ENCODE peak calls at places on chromosomes 11 and 22, in eight cellular contexts. One of them, this sample, is unnamed.

GRCh38 chr11:48002565-48002964 is 22.2 kb downstream of the PTPRJ start:
- DNase-seq in RWPE1: no peak
- DNase-seq in brain microvascular endothelial cell: no peak
- DNase-seq in upper lobe of right lung: no peak
- DNase-seq in fibroblast of mammary gland: no peak
- DNase-seq in natural killer cell: no peak
- DNase-seq in CD4-positive, alpha-beta T cell: no peak
- DNase-seq in K562: no peak
- DNase-seq in this sample: no peak

GRCh38 chr11:123519055-123519796 is 89.2 kb downstream of the GRAMD1B start:
- DNase-seq in RWPE1: no peak
- DNase-seq in natural killer cell: no peak
- DNase-seq in fibroblast of mammary gland: no peak
- DNase-seq in brain microvascular endothelial cell: peak; percentile 15
- DNase-seq in upper lobe of right lung: no peak
- DNase-seq in CD4-positive, alpha-beta T cell: no peak
- DNase-seq in K562: no peak
- DNase-seq in this sample: no peak

GRCh38 chr11:44138980-44139379 is 43.5 kb downstream of the EXT2 start:
- DNase-seq in K562: no peak
- DNase-seq in natural killer cell: no peak
- DNase-seq in upper lobe of right lung: no peak
- DNase-seq in RWPE1: no peak
- DNase-seq in fibroblast of mammary gland: no peak
- DNase-seq in brain microvascular endothelial cell: no peak
- DNase-seq in CD4-positive, alpha-beta T cell: no peak
- DNase-seq in this sample: no peak

GRCh38 chr11:95499516-95500135 is 268.6 kb upstream of the SESN3 start:
- DNase-seq in upper lobe of right lung: no peak
- DNase-seq in K562: peak; percentile 10
- DNase-seq in brain microvascular endothelial cell: no peak
- DNase-seq in natural killer cell: no peak
- DNase-seq in RWPE1: peak; percentile 48
- DNase-seq in CD4-positive, alpha-beta T cell: no peak
- DNase-seq in fibroblast of mammary gland: peak; percentile 86
- DNase-seq in this sample: no peak

GRCh38 chr11:117781650-117782049 is 15.4 kb downstream of the DSCAML1 start:
- DNase-seq in K562: no peak
- DNase-seq in CD4-positive, alpha-beta T cell: no peak
- DNase-seq in natural killer cell: no peak
- DNase-seq in brain microvascular endothelial cell: no peak
- DNase-seq in RWPE1: no peak
- DNase-seq in upper lobe of right lung: no peak
- DNase-seq in fibroblast of mammary gland: no peak
- DNase-seq in this sample: no peak

GRCh38 chr22:16801571-16801970 is 23.6 kb downstream of the XKR3 start:
- DNase-seq in CD4-positive, alpha-beta T cell: no peak
- DNase-seq in fibroblast of mammary gland: no peak
- DNase-seq in K562: no peak
- DNase-seq in RWPE1: no peak
- DNase-seq in upper lobe of right lung: no peak
- DNase-seq in brain microvascular endothelial cell: no peak
- DNase-seq in natural killer cell: no peak
- DNase-seq in this sample: no peak

GRCh38 chr11:37762079-37762478 is 1164.0 kb upstream of the RAG2 start:
- DNase-seq in brain microvascular endothelial cell: no peak
- DNase-seq in RWPE1: no peak
- DNase-seq in CD4-positive, alpha-beta T cell: no peak
- DNase-seq in K562: no peak
- DNase-seq in upper lobe of right lung: no peak
- DNase-seq in natural killer cell: no peak
- DNase-seq in fibroblast of mammary gland: no peak
- DNase-seq in this sample: no peak

GRCh38 chr11:103832762-103833161 is 203.7 kb upstream of the DDI1 start:
- DNase-seq in fibroblast of mammary gland: peak; percentile 15
- DNase-seq in brain microvascular endothelial cell: peak; percentile 33
- DNase-seq in RWPE1: no peak
- DNase-seq in upper lobe of right lung: no peak
- DNase-seq in natural killer cell: no peak
- DNase-seq in CD4-positive, alpha-beta T cell: no peak
- DNase-seq in K562: no peak
- DNase-seq in this sample: no peak

GRCh38 chr11:26993965-26994446 is at the start of gene FIBIN:
- DNase-seq in CD4-positive, alpha-beta T cell: no peak
- DNase-seq in brain microvascular endothelial cell: peak; percentile 54
- DNase-seq in fibroblast of mammary gland: peak; percentile 80
- DNase-seq in natural killer cell: no peak
- DNase-seq in upper lobe of right lung: no peak
- DNase-seq in K562: no peak
- DNase-seq in RWPE1: peak; percentile 40
- DNase-seq in this sample: no peak

GRCh38 chr22:20439556-20439927 is 1.9 kb upstream of the SCARF2 start:
- DNase-seq in K562: no peak
- DNase-seq in brain microvascular endothelial cell: no peak
- DNase-seq in CD4-positive, alpha-beta T cell: no peak
- DNase-seq in upper lobe of right lung: no peak
- DNase-seq in natural killer cell: no peak
- DNase-seq in RWPE1: no peak
- DNase-seq in fibroblast of mammary gland: no peak
- DNase-seq in this sample: no peak

GRCh38 chr11:76857776-76858461 is 2.8 kb upstream of the ACER3 start:
- DNase-seq in upper lobe of right lung: no peak
- DNase-seq in fibroblast of mammary gland: no peak
- DNase-seq in CD4-positive, alpha-beta T cell: no peak
- DNase-seq in brain microvascular endothelial cell: no peak
- DNase-seq in natural killer cell: no peak
- DNase-seq in RWPE1: no peak
- DNase-seq in K562: no peak
- DNase-seq in this sample: no peak

GRCh38 chr11:1225386-1226225 is 2.7 kb downstream of the MUC5B start:
- DNase-seq in K562: no peak
- DNase-seq in brain microvascular endothelial cell: no peak
- DNase-seq in natural killer cell: no peak
- DNase-seq in RWPE1: no peak
- DNase-seq in CD4-positive, alpha-beta T cell: no peak
- DNase-seq in upper lobe of right lung: peak; percentile 53
- DNase-seq in fibroblast of mammary gland: no peak
- DNase-seq in this sample: no peak

GRCh38 chr22:23061471-23062280 is 8.6 kb upstream of the GNAZ start:
- DNase-seq in fibroblast of mammary gland: no peak
- DNase-seq in natural killer cell: peak; percentile 6
- DNase-seq in upper lobe of right lung: peak; percentile 46
- DNase-seq in CD4-positive, alpha-beta T cell: no peak
- DNase-seq in K562: no peak
- DNase-seq in brain microvascular endothelial cell: no peak
- DNase-seq in RWPE1: no peak
- DNase-seq in this sample: peak; percentile 61

GRCh38 chr22:31752096-31752847 is 1.5 kb upstream of the DEPDC5 start:
- DNase-seq in brain microvascular endothelial cell: no peak
- DNase-seq in fibroblast of mammary gland: no peak
- DNase-seq in RWPE1: no peak
- DNase-seq in natural killer cell: no peak
- DNase-seq in CD4-positive, alpha-beta T cell: no peak
- DNase-seq in upper lobe of right lung: no peak
- DNase-seq in K562: peak; percentile 8
- DNase-seq in this sample: no peak

GRCh38 chr11:128884054-128884453 is 7.1 kb upstream of the KCNJ5 start:
- DNase-seq in K562: no peak
- DNase-seq in fibroblast of mammary gland: no peak
- DNase-seq in CD4-positive, alpha-beta T cell: no peak
- DNase-seq in brain microvascular endothelial cell: no peak
- DNase-seq in upper lobe of right lung: no peak
- DNase-seq in natural killer cell: no peak
- DNase-seq in RWPE1: no peak
- DNase-seq in this sample: no peak

GRCh38 chr11:128888034-128888985 is 2.8 kb upstream of the KCNJ5 start:
- DNase-seq in CD4-positive, alpha-beta T cell: no peak
- DNase-seq in upper lobe of right lung: no peak
- DNase-seq in natural killer cell: no peak
- DNase-seq in RWPE1: peak; percentile 45
- DNase-seq in K562: no peak
- DNase-seq in fibroblast of mammary gland: no peak
- DNase-seq in brain microvascular endothelial cell: no peak
- DNase-seq in this sample: no peak

GRCh38 chr11:128889657-128890213 is 1.4 kb upstream of the KCNJ5 start:
- DNase-seq in CD4-positive, alpha-beta T cell: no peak
- DNase-seq in natural killer cell: no peak
- DNase-seq in brain microvascular endothelial cell: no peak
- DNase-seq in RWPE1: no peak
- DNase-seq in upper lobe of right lung: no peak
- DNase-seq in K562: no peak
- DNase-seq in fibroblast of mammary gland: no peak
- DNase-seq in this sample: no peak

GRCh38 chr11:128884703-128885338 is 6.3 kb upstream of the KCNJ5 start:
- DNase-seq in RWPE1: peak; percentile 80
- DNase-seq in natural killer cell: peak; percentile 37
- DNase-seq in brain microvascular endothelial cell: peak; percentile 45
- DNase-seq in CD4-positive, alpha-beta T cell: peak; percentile 33
- DNase-seq in fibroblast of mammary gland: peak; percentile 68
- DNase-seq in upper lobe of right lung: no peak
- DNase-seq in K562: peak; percentile 70
- DNase-seq in this sample: no peak

DNA sequence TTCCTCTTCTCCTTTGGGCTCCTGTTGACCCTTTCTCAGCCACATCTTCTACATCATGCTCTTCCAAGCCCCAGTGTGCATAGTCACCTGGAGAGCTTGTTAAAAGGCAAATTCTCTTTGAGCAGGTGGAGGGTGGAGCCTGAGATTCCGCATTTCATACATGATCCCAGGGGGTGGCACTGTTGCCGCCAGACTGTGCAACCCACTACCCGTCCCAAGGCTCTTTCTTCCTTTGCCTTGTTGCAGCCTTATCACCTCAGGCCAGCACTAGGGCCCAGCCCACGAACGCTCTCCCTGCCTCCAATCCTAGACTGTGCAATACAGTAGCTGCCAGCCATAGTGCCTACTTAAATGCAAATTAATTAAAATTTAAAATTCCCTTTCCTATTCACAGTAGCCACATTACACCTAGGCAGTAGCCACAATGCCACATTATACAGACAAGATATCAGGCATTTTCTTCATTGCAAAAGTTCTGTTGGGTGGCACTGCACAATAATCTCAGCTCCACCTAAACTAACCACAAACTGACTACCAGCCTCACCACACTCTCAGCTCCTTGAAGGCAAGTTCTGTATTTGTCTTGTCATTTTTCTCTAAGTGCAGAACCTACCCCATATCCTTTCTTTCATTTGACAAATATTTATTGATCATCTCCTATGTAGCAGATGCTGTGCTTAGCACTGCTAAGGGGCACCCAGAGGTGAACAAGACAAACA is 4.6 kb upstream of the KCNJ5 start:
- DNase-seq in fibroblast of mammary gland: no peak
- DNase-seq in upper lobe of right lung: no peak
- DNase-seq in K562: peak; percentile 25
- DNase-seq in CD4-positive, alpha-beta T cell: no peak
- DNase-seq in RWPE1: peak; percentile 18
- DNase-seq in natural killer cell: no peak
- DNase-seq in brain microvascular endothelial cell: no peak
- DNase-seq in this sample: no peak
- TF ChIP-seq CTCF in fibroblast of mammary gland: no peak
- TF ChIP-seq CTCF in upper lobe of right lung: no peak
- TF ChIP-seq CTCF in K562: no peak
- TF ChIP-seq CTCF in CD4-positive, alpha-beta T cell: no peak
- TF ChIP-seq CTCF in RWPE1: peak; percentile 20
- TF ChIP-seq CTCF in natural killer cell: no peak
- TF ChIP-seq CTCF in brain microvascular endothelial cell: peak; percentile 57
- TF ChIP-seq CTCF in this sample: peak; percentile 58

GRCh38 chr11:72848846-72849466 is 34.7 kb downstream of the ATG16L2 start:
- DNase-seq in fibroblast of mammary gland: peak; percentile 57
- DNase-seq in upper lobe of right lung: no peak
- DNase-seq in RWPE1: peak; percentile 42
- DNase-seq in CD4-positive, alpha-beta T cell: peak; percentile 31
- DNase-seq in brain microvascular endothelial cell: no peak
- DNase-seq in natural killer cell: no peak
- DNase-seq in K562: peak; percentile 58
- DNase-seq in this sample: no peak
- TF ChIP-seq CTCF in fibroblast of mammary gland: peak; percentile 74
- TF ChIP-seq CTCF in upper lobe of right lung: peak; percentile 67
- TF ChIP-seq CTCF in RWPE1: peak; percentile 50
- TF ChIP-seq CTCF in CD4-positive, alpha-beta T cell: peak; percentile 72
- TF ChIP-seq CTCF in brain microvascular endothelial cell: peak; percentile 81
- TF ChIP-seq CTCF in natural killer cell: peak; percentile 73
- TF ChIP-seq CTCF in K562: peak; percentile 81
- TF ChIP-seq CTCF in this sample: peak; percentile 75

DNA sequence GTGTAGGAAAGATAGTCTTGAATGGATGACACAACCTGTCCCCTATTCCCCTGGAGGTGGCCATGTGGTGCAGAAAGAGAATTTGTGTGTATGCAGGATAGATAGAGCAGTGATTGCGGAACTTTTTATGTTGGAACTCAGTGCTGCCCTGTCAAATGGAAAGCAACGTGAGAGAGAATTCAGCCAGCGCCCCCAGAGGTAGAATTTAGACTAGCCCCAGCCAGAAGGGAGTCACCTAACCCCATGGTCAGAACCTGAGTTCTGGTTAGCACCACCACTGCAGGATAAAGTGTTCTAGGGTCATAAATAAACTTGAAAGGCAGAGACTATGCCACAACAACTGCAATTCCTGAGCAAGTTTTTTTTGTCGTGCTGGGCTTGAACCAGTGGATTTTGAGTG is 152.9 kb upstream of the GRIA4 start:
- DNase-seq in fibroblast of mammary gland: no peak
- DNase-seq in upper lobe of right lung: no peak
- DNase-seq in RWPE1: no peak
- DNase-seq in K562: peak; percentile 4
- DNase-seq in CD4-positive, alpha-beta T cell: no peak
- DNase-seq in natural killer cell: no peak
- DNase-seq in brain microvascular endothelial cell: no peak
- DNase-seq in this sample: no peak
- TF ChIP-seq CTCF in fibroblast of mammary gland: no peak
- TF ChIP-seq CTCF in upper lobe of right lung: no peak
- TF ChIP-seq CTCF in RWPE1: no peak
- TF ChIP-seq CTCF in K562: peak; percentile 9
- TF ChIP-seq CTCF in CD4-positive, alpha-beta T cell: no peak
- TF ChIP-seq CTCF in natural killer cell: no peak
- TF ChIP-seq CTCF in brain microvascular endothelial cell: peak; percentile 33
- TF ChIP-seq CTCF in this sample: no peak

DNA sequence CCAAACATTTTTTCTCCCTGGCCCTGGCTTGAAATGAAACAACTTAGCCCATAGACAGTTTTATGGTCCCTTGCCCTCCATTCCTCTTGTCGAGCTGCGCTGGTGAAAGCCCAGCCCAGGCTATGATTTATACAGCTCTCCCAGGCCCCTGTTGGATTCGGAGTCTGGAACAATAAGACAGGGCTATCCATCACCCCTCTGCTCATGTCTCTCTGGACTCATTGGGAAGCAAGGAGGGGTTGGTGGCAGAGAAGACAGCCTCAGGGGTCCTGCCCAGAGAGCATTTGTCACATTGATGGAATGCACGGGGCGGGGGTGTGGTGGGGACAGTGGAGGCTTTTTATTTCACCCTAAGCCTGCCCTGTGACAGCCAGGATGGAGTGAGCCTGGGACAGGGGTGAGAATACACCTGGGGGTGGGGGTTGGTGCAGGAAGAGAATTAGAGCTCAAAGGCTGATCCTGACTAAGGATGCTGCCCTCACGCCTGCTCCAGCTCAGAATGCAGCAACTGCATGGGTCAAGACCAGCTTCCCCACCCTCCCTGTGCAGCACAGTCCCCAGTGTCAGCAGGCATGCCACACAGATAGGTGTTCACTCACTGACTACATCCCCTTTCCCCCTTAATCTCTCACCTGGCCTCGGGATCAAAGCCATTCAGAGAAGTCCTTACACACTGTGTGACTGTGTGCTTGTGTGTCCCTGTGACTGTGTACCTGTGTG is 10.0 kb upstream of the PKNOX2 start:
- DNase-seq in brain microvascular endothelial cell: no peak
- DNase-seq in RWPE1: no peak
- DNase-seq in upper lobe of right lung: no peak
- DNase-seq in K562: no peak
- DNase-seq in natural killer cell: no peak
- DNase-seq in fibroblast of mammary gland: no peak
- DNase-seq in CD4-positive, alpha-beta T cell: no peak
- DNase-seq in this sample: no peak
- TF ChIP-seq CTCF in brain microvascular endothelial cell: no peak
- TF ChIP-seq CTCF in RWPE1: no peak
- TF ChIP-seq CTCF in upper lobe of right lung: no peak
- TF ChIP-seq CTCF in K562: no peak
- TF ChIP-seq CTCF in natural killer cell: no peak
- TF ChIP-seq CTCF in fibroblast of mammary gland: no peak
- TF ChIP-seq CTCF in CD4-positive, alpha-beta T cell: no peak
- TF ChIP-seq CTCF in this sample: no peak